ENCODE peak calls at places on chromosomes 2 and 18, in nine cellular contexts. M is stimulated activated CD8-positive, alpha-beta memory T cell treated with anti-CD3 and anti-CD28 coated beads, Interleukin-4, amount 100 ng/mL, for 1 hour; J is astrocyte; V is activated CD4-positive, alpha-beta T cell treated with anti-CD3 and anti-CD28 coated beads, Interleukin-2, amount 10 ng/mL, durations not matched to agents 24 days and 14 days; A is SK-N-MC; Q is HFFc6; B is effector memory CD8-positive, alpha-beta T cell; Y is NCI-H2107; S is NCI-H510A. F is an unnamed sample.

GRCh38 chr2:181459646-181460045 is 2.5 kb downstream of the ITGA4 start:
- DNase-seq in Y (no peak), B (no peak), J (peak), S (no peak), Q (peak), A (no peak), V (peak), M (no peak), F (no peak)

GRCh38 chr2:8515390-8515761 is 166.5 kb upstream of the ID2 start:
- DNase-seq in V (peak), Y (no peak), M (peak), J (no peak), S (no peak), Q (no peak), B (peak), A (no peak), F (no peak)

GRCh38 chr2:191995285-191995684 is 148.4 kb upstream of the CAVIN2 start:
- DNase-seq in Y (no peak), S (no peak), A (no peak), Q (no peak), M (no peak), B (no peak), J (no peak), V (no peak), F (no peak)

GRCh38 chr2:38146917-38147307 is 71.0 kb upstream of the CYP1B1 start:
- DNase-seq in A (no peak), V (no peak), Q (peak), J (peak), M (no peak), S (no peak), B (no peak), Y (no peak), F (no peak)

GRCh38 chr18:685438-685837 is 27.0 kb downstream of the ENOSF1 start:
- DNase-seq in A (no peak), V (no peak), S (no peak), Y (no peak), B (no peak), M (no peak), J (no peak), Q (no peak), F (no peak)

GRCh38 chr2:182301093-182301492 is 125.7 kb downstream of the PDE1A start:
- DNase-seq in J (no peak), Q (peak), V (no peak), M (no peak), A (no peak), B (no peak), Y (no peak), S (no peak), F (no peak)

GRCh38 chr2:88077076-88077475 is 9.5 kb downstream of the SMYD1 start:
- DNase-seq in Q (no peak), M (no peak), J (no peak), A (no peak), Y (no peak), V (no peak), S (no peak), B (no peak), F (no peak)

GRCh38 chr2:182885771-182886170 is 19.3 kb upstream of the FRZB start:
- DNase-seq in J (no peak), V (no peak), Y (no peak), S (no peak), Q (no peak), A (no peak), B (no peak), M (no peak), F (no peak)

GRCh38 chr18:28729321-28729720 is 552.4 kb upstream of the CDH2 start:
- DNase-seq in J (peak), V (no peak), S (no peak), A (no peak), B (no peak), M (no peak), Q (peak), Y (no peak), F (no peak)

GRCh38 chr2:239399404-239399999 is 1.3 kb downstream of the HDAC4 start:
- DNase-seq in Q (no peak), Y (no peak), M (no peak), S (peak), J (no peak), A (no peak), B (peak), V (peak), F (no peak)

GRCh38 chr18:3139406-3139805 is 80.4 kb downstream of the MYOM1 start:
- DNase-seq in Y (no peak), M (no peak), B (no peak), J (no peak), S (no peak), V (peak), A (no peak), Q (no peak), F (no peak)

GRCh38 chr18:7671105-7671504 is 104.0 kb downstream of the PTPRM start:
- DNase-seq in V (no peak), M (no peak), J (no peak), Y (no peak), B (no peak), A (no peak), S (no peak), Q (no peak), F (no peak)

GRCh38 chr2:201980946-201981345 is 52.7 kb upstream of the FZD7 start:
- DNase-seq in A (no peak), Y (no peak), B (no peak), M (no peak), J (no peak), S (no peak), Q (no peak), V (no peak), F (no peak)

GRCh38 chr2:10910625-10911024 is 1.1 kb upstream of the KCNF1 start:
- DNase-seq in S (no peak), M (no peak), A (no peak), B (no peak), Y (no peak), V (no peak), J (no peak), Q (no peak), F (no peak)

GRCh38 chr2:168962636-168963035 is 61.5 kb downstream of the G6PC2 start:
- DNase-seq in B (no peak), Q (no peak), S (no peak), A (no peak), M (no peak), Y (no peak), J (no peak), V (no peak), F (no peak)

GRCh38 chr2:85758361-85759256 is 4.8 kb downstream of the ATOH8 start:
- DNase-seq in V (no peak), M (no peak), J (no peak), Y (no peak), A (no peak), B (no peak), S (peak), Q (no peak), F (no peak)

GRCh38 chr18:60198063-60198462 is 174.5 kb downstream of the MC4R start:
- DNase-seq in Y (no peak), M (no peak), Q (no peak), V (no peak), S (no peak), A (no peak), B (no peak), J (no peak), F (no peak)

GRCh38 chr2:33373986-33374385 is 102.5 kb upstream of the RASGRP3 start:
- DNase-seq in S (no peak), A (no peak), Y (no peak), B (no peak), V (no peak), J (peak), M (no peak), Q (peak), F (no peak)

GRCh38 chr18:46728219-46728930 is 28.5 kb downstream of the ST8SIA5 start:
- DNase-seq in V (no peak), S (no peak), B (no peak), Y (no peak), M (no peak), A (no peak), Q (no peak), J (no peak), F (no peak)